ENCODE peak calls at places on chromosomes 13 and 19, in four cellular contexts. Y is stomach, O is fibroblast of lung, S is neural progenitor cell. R is an unnamed sample.

GRCh38 chr19:3481241-3482090 is 1.1 kb upstream of the SMIM24 start:
- DNase-seq in Y (peak; percentile 60), O (no peak), S (no peak), R (no peak)

GRCh38 chr13:40983725-40984669 is 35.1 kb downstream of the ELF1 start:
- DNase-seq in Y (no peak), O (no peak), S (no peak), R (no peak)

GRCh38 chr19:41542622-41543021 is 33.3 kb upstream of the CEACAM21 start:
- DNase-seq in Y (no peak), O (no peak), S (no peak), R (no peak)

GRCh38 chr19:23771761-23772667 is 13.3 kb upstream of the ZNF681 start:
- DNase-seq in Y (no peak), O (no peak), S (no peak), R (no peak)

GRCh38 chr19:17078038-17078919 is 2.7 kb downstream of the MYO9B start:
- DNase-seq in Y (no peak), O (no peak), S (no peak), R (no peak)

GRCh38 chr13:113029487-113030258 is 60.7 kb downstream of the MCF2L start:
- DNase-seq in Y (peak; percentile 53), O (no peak), S (peak; percentile 70), R (peak; percentile 28)

GRCh38 chr13:53206455-53206854 is 177.8 kb downstream of the OLFM4 start:
- DNase-seq in Y (no peak), O (no peak), S (no peak), R (no peak)

GRCh38 chr13:104920091-104920490 is 1615.4 kb downstream of the EFNB2 start:
- DNase-seq in Y (no peak), O (no peak), S (no peak), R (no peak)

GRCh38 chr19:29879655-29879974 is 62.4 kb upstream of the URI1 start:
- DNase-seq in Y (no peak), O (no peak), S (no peak), R (no peak)

GRCh38 chr13:113493315-113493951 is 2.9 kb upstream of the DCUN1D2 start:
- DNase-seq in Y (no peak), O (peak; percentile 98), S (no peak), R (no peak)

GRCh38 chr19:42251572-42251990 is 3.3 kb downstream of the ERF start:
- DNase-seq in Y (no peak), O (no peak), S (no peak), R (no peak)

GRCh38 chr19:29364224-29364726 is 151.3 kb upstream of the UQCRFS1 start:
- DNase-seq in Y (no peak), O (no peak), S (peak; percentile 8), R (no peak)

GRCh38 chr19:32859591-32859990 is 10.0 kb downstream of the SLC7A9 start:
- DNase-seq in Y (peak; percentile 17), O (no peak), S (no peak), R (no peak)

GRCh38 chr13:101490400-101491015 is 38.0 kb downstream of the ITGBL1 start:
- DNase-seq in Y (no peak), O (no peak), S (peak; percentile 34), R (no peak)

GRCh38 chr19:14446336-14447036 is 13.4 kb downstream of the PKN1 start:
- DNase-seq in Y (no peak), O (no peak), S (no peak), R (no peak)

GRCh38 chr13:112209731-112210130 is 142.8 kb downstream of the SOX1 start:
- DNase-seq in Y (no peak), O (no peak), S (no peak), R (no peak)

GRCh38 chr19:34231439-34231838 is 22.9 kb upstream of the GARRE1 start:
- DNase-seq in Y (no peak), O (no peak), S (no peak), R (no peak)

GRCh38 chr19:34229721-34230120 is 24.6 kb upstream of the GARRE1 start:
- DNase-seq in Y (no peak), O (no peak), S (no peak), R (no peak)

GRCh38 chr19:34232566-34233481 is 21.5 kb upstream of the GARRE1 start:
- DNase-seq in Y (no peak), O (peak; percentile 88), S (no peak), R (no peak)

GRCh38 chr19:34228762-34229161 is 25.6 kb upstream of the GARRE1 start:
- DNase-seq in Y (no peak), O (no peak), S (no peak), R (no peak)

DNA sequence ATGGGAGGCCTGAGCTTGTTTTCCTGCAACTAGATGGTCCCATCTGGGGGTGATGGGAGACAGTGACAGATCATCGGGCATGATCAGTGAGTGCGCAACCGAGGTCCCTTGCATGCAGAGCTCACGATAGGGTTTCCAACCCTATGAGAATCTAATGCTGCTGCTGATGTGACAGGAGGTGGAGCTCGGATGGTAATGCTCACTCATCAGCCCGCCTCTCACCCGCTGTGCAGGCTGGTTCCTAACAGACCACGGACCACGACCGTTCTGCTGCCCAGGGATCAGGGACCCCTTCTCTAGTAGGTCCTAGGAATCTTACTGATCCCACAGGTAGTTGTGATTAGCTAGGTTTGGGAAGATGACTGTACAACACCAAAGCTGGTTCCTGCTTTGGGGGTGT is 23.5 kb upstream of the GARRE1 start:
- DNase-seq in Y (no peak), O (no peak), S (no peak), R (no peak)
- TF ChIP-seq CTCF in Y (no peak), O (no peak), S (no peak), R (no peak)

GRCh38 chr19:2040647-2041435 is 10.2 kb downstream of the MKNK2 start:
- DNase-seq in Y (no peak), O (no peak), S (no peak), R (no peak)
- TF ChIP-seq CTCF in Y (no peak), O (no peak), S (no peak), R (no peak)

GRCh38 chr19:13155472-13156284 is 5.5 kb downstream of the IER2 start:
- DNase-seq in Y (peak; percentile 86), O (peak; percentile 69), S (peak; percentile 96), R (peak; percentile 42)

GRCh38 chr19:13154241-13154778 is 4.1 kb downstream of the IER2 start:
- DNase-seq in Y (peak; percentile 89), O (peak; percentile 94), S (peak; percentile 64), R (peak; percentile 86)

GRCh38 chr19:13152854-13153626 is 2.8 kb downstream of the IER2 start:
- DNase-seq in Y (peak; percentile 97), O (peak; percentile 95), S (peak; percentile 97), R (peak; percentile 97)

GRCh38 chr19:13153627-13154240 is 3.5 kb downstream of the IER2 start:
- DNase-seq in Y (peak; percentile 44), O (peak; percentile 51), S (no peak), R (no peak)

DNA sequence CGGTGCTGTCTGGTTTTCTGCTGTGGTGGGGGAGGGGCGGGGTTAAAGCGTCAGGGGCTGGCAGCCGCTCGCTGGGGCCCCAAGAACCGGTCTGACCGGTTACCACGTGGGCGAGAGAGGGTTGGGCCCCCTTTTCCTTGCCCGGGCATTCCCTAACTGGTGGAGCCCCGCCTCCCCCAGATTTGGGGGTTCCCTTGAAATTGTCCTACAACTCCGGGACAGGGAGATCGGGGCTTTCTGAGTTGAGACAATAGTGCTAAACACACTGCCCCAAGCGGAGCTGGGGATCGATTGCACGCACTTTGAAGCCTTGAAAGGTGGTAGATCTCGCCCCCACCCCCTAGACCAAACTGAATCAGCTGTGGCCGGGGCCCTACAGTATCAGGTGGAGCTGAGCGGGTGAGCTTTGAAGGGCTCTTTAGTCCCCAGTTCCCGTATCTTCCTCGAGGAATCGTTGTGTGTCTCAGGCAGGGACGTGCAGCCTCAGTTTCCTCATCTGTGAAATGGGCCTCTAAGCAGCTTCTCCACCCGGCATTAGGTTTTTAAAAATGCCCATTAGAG is 4.8 kb downstream of the IER2 start:
- DNase-seq in Y (peak; percentile 92), O (peak; percentile 57), S (peak; percentile 90), R (peak; percentile 54)
- TF ChIP-seq CTCF in Y (no peak), O (peak; percentile 15), S (peak; percentile 54), R (no peak)

DNA sequence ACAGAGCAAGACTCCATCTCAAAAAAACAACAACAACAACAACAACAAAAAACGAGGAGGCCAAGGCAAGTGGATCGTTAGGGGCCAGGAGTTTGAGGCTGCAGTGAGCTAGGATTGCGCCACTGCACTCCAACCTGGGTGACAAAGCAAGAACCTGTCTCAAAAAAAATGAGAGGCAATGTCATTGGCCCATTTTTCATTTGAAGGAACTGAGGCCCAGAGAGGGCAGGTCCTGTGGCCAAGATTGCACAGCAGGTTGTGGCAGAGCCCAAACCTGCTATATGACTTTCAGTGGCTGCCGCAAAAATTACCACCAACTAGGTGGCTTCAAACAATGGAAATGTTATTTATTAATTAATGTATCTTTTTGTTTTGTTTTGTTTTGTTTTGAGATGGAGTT is 5.5 kb downstream of the PIK3R2 start:
- DNase-seq in Y (no peak), O (no peak), S (no peak), R (no peak)
- TF ChIP-seq CTCF in Y (no peak), O (no peak), S (no peak), R (no peak)

GRCh38 chr19:13195678-13196077 is 45.5 kb downstream of the IER2 start:
- DNase-seq in Y (peak; percentile 83), O (no peak), S (peak; percentile 79), R (no peak)
- TF ChIP-seq CTCF in Y (no peak), O (no peak), S (peak; percentile 89), R (no peak)

GRCh38 chr13:110444226-110444653 is 117.3 kb downstream of the RAB20 start:
- DNase-seq in Y (no peak), O (peak; percentile 49), S (no peak), R (no peak)
- TF ChIP-seq CTCF in Y (no peak), O (peak; percentile 42), S (no peak), R (no peak)

R was measured in omental fat pad.